ENCODE peak calls at places on chromosomes 3 and 15, in five cellular contexts. One of them, this sample, is unnamed.

GRCh38 chr15:66953523-66954229 is 111.7 kb upstream of the SMAD3 start:
- DNase-seq in HEK293T: no peak
- DNase-seq in HepG2: no peak
- DNase-seq in H1: no peak
- DNase-seq in GM12878: no peak
- DNase-seq in this sample: no peak

GRCh38 chr3:16290007-16290826 is 25.2 kb downstream of the OXNAD1 start:
- DNase-seq in HEK293T: peak
- DNase-seq in HepG2: peak
- DNase-seq in H1: no peak
- DNase-seq in GM12878: no peak
- DNase-seq in this sample: peak

GRCh38 chr15:39642011-39642640 is 61.2 kb downstream of the THBS1 start:
- DNase-seq in HEK293T: no peak
- DNase-seq in HepG2: no peak
- DNase-seq in H1: no peak
- DNase-seq in GM12878: no peak
- DNase-seq in this sample: no peak

GRCh38 chr3:143067201-143067600 is 52.4 kb upstream of the CHST2 start:
- DNase-seq in HEK293T: no peak
- DNase-seq in HepG2: no peak
- DNase-seq in H1: no peak
- DNase-seq in GM12878: no peak
- DNase-seq in this sample: no peak

GRCh38 chr3:64267774-64268604 is 42.7 kb upstream of the PRICKLE2 start:
- DNase-seq in HEK293T: peak
- DNase-seq in HepG2: no peak
- DNase-seq in H1: peak
- DNase-seq in GM12878: no peak
- DNase-seq in this sample: peak

GRCh38 chr3:120203016-120203415 is 82.0 kb downstream of the GPR156 start:
- DNase-seq in HEK293T: no peak
- DNase-seq in HepG2: no peak
- DNase-seq in H1: no peak
- DNase-seq in GM12878: no peak
- DNase-seq in this sample: no peak

GRCh38 chr3:71458895-71459294 is 124.6 kb downstream of the FOXP1 start:
- DNase-seq in HEK293T: no peak
- DNase-seq in HepG2: no peak
- DNase-seq in H1: no peak
- DNase-seq in GM12878: no peak
- DNase-seq in this sample: no peak

GRCh38 chr3:37559461-37559860 is 302.2 kb upstream of the CTDSPL start:
- DNase-seq in HEK293T: no peak
- DNase-seq in HepG2: no peak
- DNase-seq in H1: no peak
- DNase-seq in GM12878: no peak
- DNase-seq in this sample: no peak

GRCh38 chr3:182460303-182460702 is 333.0 kb upstream of the ATP11B start:
- DNase-seq in HEK293T: no peak
- DNase-seq in HepG2: no peak
- DNase-seq in H1: no peak
- DNase-seq in GM12878: no peak
- DNase-seq in this sample: no peak

GRCh38 chr3:61802772-61803171 is 241.4 kb downstream of the PTPRG start:
- DNase-seq in HEK293T: no peak
- DNase-seq in HepG2: no peak
- DNase-seq in H1: no peak
- DNase-seq in GM12878: no peak
- DNase-seq in this sample: no peak

GRCh38 chr3:185071401-185071800 is 81.5 kb downstream of the C3orf70 start:
- DNase-seq in HEK293T: no peak
- DNase-seq in HepG2: no peak
- DNase-seq in H1: no peak
- DNase-seq in GM12878: no peak
- DNase-seq in this sample: no peak

GRCh38 chr3:55766753-55767152 is 279.6 kb upstream of the WNT5A start:
- DNase-seq in HEK293T: no peak
- DNase-seq in HepG2: no peak
- DNase-seq in H1: no peak
- DNase-seq in GM12878: no peak
- DNase-seq in this sample: no peak
- TF ChIP-seq SUZ12 in HEK293T: no peak
- TF ChIP-seq SUZ12 in HepG2: no peak
- TF ChIP-seq SUZ12 in H1: no peak
- TF ChIP-seq SUZ12 in GM12878: no peak
- TF ChIP-seq SUZ12 in this sample: no peak

GRCh38 chr3:128800241-128801187 is 74.5 kb downstream of the RAB7A start:
- DNase-seq in HEK293T: no peak
- DNase-seq in HepG2: no peak
- DNase-seq in H1: no peak
- DNase-seq in GM12878: no peak
- DNase-seq in this sample: no peak
- TF ChIP-seq SUZ12 in HEK293T: no peak
- TF ChIP-seq SUZ12 in HepG2: no peak
- TF ChIP-seq SUZ12 in H1: no peak
- TF ChIP-seq SUZ12 in GM12878: no peak
- TF ChIP-seq SUZ12 in this sample: no peak

GRCh38 chr3:47244531-47245100 is 38.0 kb downstream of the KIF9 start:
- DNase-seq in HEK293T: no peak
- DNase-seq in HepG2: no peak
- DNase-seq in H1: no peak
- DNase-seq in GM12878: no peak
- DNase-seq in this sample: no peak

GRCh38 chr3:47243748-47244147 is 38.9 kb downstream of the KIF9 start:
- DNase-seq in HEK293T: no peak
- DNase-seq in HepG2: no peak
- DNase-seq in H1: no peak
- DNase-seq in GM12878: no peak
- DNase-seq in this sample: no peak

GRCh38 chr3:47245271-47245670 is 37.3 kb downstream of the KIF9 start:
- DNase-seq in HEK293T: no peak
- DNase-seq in HepG2: no peak
- DNase-seq in H1: no peak
- DNase-seq in GM12878: no peak
- DNase-seq in this sample: no peak

GRCh38 chr3:47238017-47238416 is 44.6 kb downstream of the KIF9 start:
- DNase-seq in HEK293T: no peak
- DNase-seq in HepG2: no peak
- DNase-seq in H1: no peak
- DNase-seq in GM12878: no peak
- DNase-seq in this sample: no peak

DNA sequence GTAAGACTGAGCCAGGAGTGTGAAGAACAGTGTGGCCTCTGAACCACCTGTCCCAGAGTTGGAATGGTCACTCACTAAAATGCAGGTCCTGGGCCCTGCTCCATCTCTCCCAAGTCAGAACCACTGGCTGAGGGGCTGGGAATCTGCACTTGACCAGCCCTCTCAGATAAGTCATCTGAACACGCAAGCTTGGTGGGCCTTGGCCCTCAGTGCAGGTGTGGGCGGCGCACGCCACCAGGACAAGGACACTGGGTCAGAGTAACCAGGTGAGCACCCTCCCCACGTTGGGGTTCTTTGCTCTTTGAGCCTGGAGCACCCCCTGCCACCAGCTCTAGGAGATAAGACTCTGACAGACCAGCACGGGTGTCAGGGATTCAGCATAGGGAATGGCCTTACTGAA is 42.7 kb downstream of the KIF9 start:
- DNase-seq in HEK293T: no peak
- DNase-seq in HepG2: no peak
- DNase-seq in H1: no peak
- DNase-seq in GM12878: no peak
- DNase-seq in this sample: no peak
- TF ChIP-seq SUZ12 in HEK293T: no peak
- TF ChIP-seq SUZ12 in HepG2: no peak
- TF ChIP-seq SUZ12 in H1: no peak
- TF ChIP-seq SUZ12 in GM12878: no peak
- TF ChIP-seq SUZ12 in this sample: no peak

GRCh38 chr15:71387825-71388224 is 272.6 kb downstream of the THSD4 start:
- DNase-seq in HEK293T: no peak
- DNase-seq in HepG2: no peak
- DNase-seq in H1: no peak
- DNase-seq in GM12878: no peak
- DNase-seq in this sample: no peak

GRCh38 chr15:71386005-71386404 is 270.7 kb downstream of the THSD4 start:
- DNase-seq in HEK293T: no peak
- DNase-seq in HepG2: no peak
- DNase-seq in H1: no peak
- DNase-seq in GM12878: no peak
- DNase-seq in this sample: no peak

GRCh38 chr15:71385026-71385425 is 269.8 kb downstream of the THSD4 start:
- DNase-seq in HEK293T: no peak
- DNase-seq in HepG2: no peak
- DNase-seq in H1: no peak
- DNase-seq in GM12878: no peak
- DNase-seq in this sample: no peak

GRCh38 chr15:71385469-71385868 is 270.2 kb downstream of the THSD4 start:
- DNase-seq in HEK293T: no peak
- DNase-seq in HepG2: no peak
- DNase-seq in H1: no peak
- DNase-seq in GM12878: no peak
- DNase-seq in this sample: no peak

DNA sequence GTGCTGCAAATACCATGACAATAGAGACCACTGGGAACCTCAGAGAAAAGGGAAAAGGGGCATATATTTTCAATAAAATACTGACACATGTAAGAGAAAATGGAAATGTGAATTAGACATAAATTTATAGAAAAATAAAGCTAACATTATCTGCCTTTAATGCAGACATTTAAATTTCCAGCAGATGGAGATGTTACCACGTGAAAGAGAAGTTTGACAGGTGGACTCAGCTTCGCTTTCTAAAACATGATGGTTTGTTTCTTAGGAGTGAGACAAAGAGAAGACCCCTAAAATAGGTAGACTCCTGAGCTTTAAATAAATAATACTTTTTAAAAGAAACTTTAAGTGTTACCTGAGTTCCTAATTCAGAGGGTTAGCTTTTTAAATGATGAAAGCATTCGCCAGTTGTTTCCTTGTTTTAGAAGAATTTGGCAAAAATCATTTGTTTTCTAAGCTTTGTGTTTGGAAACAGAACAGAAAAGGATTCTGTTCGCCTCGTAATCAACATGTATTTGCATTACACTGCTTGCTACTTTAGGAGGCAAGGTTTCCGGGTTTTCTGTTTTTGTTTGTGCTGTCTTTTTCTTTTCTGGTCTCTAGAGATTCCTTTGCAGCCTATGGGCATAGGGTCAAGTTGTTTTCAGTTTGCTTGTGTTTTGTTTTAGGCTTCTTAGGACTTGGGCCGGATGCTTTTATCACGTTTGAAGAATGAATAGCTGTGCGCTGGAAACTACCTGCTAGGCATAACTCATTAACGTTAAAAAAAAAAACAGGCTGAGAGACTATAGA is 271.4 kb downstream of the THSD4 start:
- DNase-seq in HEK293T: no peak
- DNase-seq in HepG2: no peak
- DNase-seq in H1: no peak
- DNase-seq in GM12878: no peak
- DNase-seq in this sample: peak
- TF ChIP-seq SUZ12 in HEK293T: no peak
- TF ChIP-seq SUZ12 in HepG2: no peak
- TF ChIP-seq SUZ12 in H1: no peak
- TF ChIP-seq SUZ12 in GM12878: no peak
- TF ChIP-seq SUZ12 in this sample: no peak

GRCh38 chr15:52651868-52652267 is 27.3 kb downstream of the ATOSA start:
- DNase-seq in HEK293T: peak
- DNase-seq in HepG2: peak
- DNase-seq in H1: peak
- DNase-seq in GM12878: no peak
- DNase-seq in this sample: no peak

GRCh38 chr15:52652984-52653383 is 26.2 kb downstream of the ATOSA start:
- DNase-seq in HEK293T: no peak
- DNase-seq in HepG2: no peak
- DNase-seq in H1: no peak
- DNase-seq in GM12878: no peak
- DNase-seq in this sample: no peak

GRCh38 chr15:52652286-52652685 is 26.9 kb downstream of the ATOSA start:
- DNase-seq in HEK293T: no peak
- DNase-seq in HepG2: no peak
- DNase-seq in H1: no peak
- DNase-seq in GM12878: no peak
- DNase-seq in this sample: no peak

GRCh38 chr15:52651114-52651513 is 28.1 kb downstream of the ATOSA start:
- DNase-seq in HEK293T: no peak
- DNase-seq in HepG2: no peak
- DNase-seq in H1: no peak
- DNase-seq in GM12878: no peak
- DNase-seq in this sample: no peak

DNA sequence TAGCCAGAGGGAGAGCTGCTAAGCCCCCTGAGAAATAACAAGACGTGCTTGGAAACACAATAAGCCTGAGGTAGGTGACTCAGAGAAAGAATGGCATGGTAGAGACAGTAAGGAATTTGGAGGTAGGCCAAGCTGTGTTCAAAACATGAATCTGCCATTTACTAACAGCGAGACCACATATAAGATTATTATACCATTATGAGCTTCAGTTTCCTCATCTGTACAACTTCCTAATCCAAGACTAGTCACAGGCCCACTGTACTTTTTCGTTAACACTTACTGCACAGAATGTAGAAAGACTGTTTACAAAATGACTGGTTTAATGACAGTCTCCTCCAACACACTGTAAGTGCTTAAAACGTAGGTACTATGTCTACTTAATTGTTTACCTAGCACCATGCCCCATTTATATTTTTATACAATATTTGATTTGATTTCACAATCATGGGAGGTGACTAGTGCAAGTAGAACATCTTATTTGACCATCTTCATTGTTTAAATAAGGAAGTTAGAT is 25.7 kb downstream of the ATOSA start:
- DNase-seq in HEK293T: peak
- DNase-seq in HepG2: no peak
- DNase-seq in H1: no peak
- DNase-seq in GM12878: no peak
- DNase-seq in this sample: peak
- TF ChIP-seq SUZ12 in HEK293T: no peak
- TF ChIP-seq SUZ12 in HepG2: no peak
- TF ChIP-seq SUZ12 in H1: no peak
- TF ChIP-seq SUZ12 in GM12878: no peak
- TF ChIP-seq SUZ12 in this sample: no peak

GRCh38 chr15:22961661-22962221 is 18.4 kb downstream of the CYFIP1 start:
- DNase-seq in HEK293T: no peak
- DNase-seq in HepG2: no peak
- DNase-seq in H1: no peak
- DNase-seq in GM12878: no peak
- DNase-seq in this sample: no peak
- TF ChIP-seq SUZ12 in HEK293T: no peak
- TF ChIP-seq SUZ12 in HepG2: no peak
- TF ChIP-seq SUZ12 in H1: no peak
- TF ChIP-seq SUZ12 in GM12878: no peak
- TF ChIP-seq SUZ12 in this sample: no peak

DNA sequence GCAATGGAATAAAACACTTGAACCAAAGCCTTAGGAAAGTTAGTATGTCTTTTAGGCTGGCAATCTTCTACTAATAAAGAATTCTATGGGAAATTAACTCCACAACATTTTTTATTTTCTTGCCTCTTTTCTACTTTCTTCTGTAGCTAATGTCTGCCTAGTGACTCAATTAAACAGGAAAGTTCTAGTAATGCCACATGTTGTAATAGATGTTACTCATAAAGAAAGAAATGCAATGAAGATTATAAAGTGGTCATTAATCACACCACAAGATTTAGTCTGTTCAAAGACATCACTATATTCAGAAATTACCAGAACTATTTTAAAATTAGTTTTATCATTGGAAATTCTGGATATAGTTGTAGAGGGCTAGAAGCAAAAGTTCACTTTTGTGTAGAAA is 329.7 kb downstream of the SI start:
- DNase-seq in HEK293T: no peak
- DNase-seq in HepG2: no peak
- DNase-seq in H1: no peak
- DNase-seq in GM12878: no peak
- DNase-seq in this sample: no peak
- TF ChIP-seq SUZ12 in HEK293T: no peak
- TF ChIP-seq SUZ12 in HepG2: no peak
- TF ChIP-seq SUZ12 in H1: no peak
- TF ChIP-seq SUZ12 in GM12878: no peak
- TF ChIP-seq SUZ12 in this sample: no peak